ENCODE peak calls at places on chromosomes 13 and 19, in nine cellular contexts. C is SK-N-SH, W is A549, O is HCT116, A is Panc1, K is K562, D is GM12878, N is HepG2, T is GM23338. U is an unnamed sample.

GRCh38 chr13:87671824-87672603 is 843 bp downstream of the SLITRK5 start:
- DNase-seq in K (no peak), A (no peak), W (no peak), N (no peak), D (no peak), O (no peak), C (peak), T (peak), U (no peak)

GRCh38 chr13:68982961-68983619 is 1124.5 kb upstream of the ATXN8OS start:
- DNase-seq in A (no peak), K (no peak), W (no peak), O (no peak), N (no peak), C (no peak), D (no peak), T (no peak), U (no peak)

GRCh38 chr13:22061371-22061805 is 390.5 kb downstream of the FGF9 start:
- DNase-seq in N (no peak), T (peak), K (no peak), O (no peak), D (peak), A (no peak), W (no peak), C (no peak), U (no peak)

GRCh38 chr19:51148571-51148970 is 6.5 kb downstream of the SIGLEC7 start:
- DNase-seq in N (no peak), O (no peak), D (no peak), C (no peak), K (no peak), W (no peak), T (no peak), A (no peak), U (peak)

GRCh38 chr13:47519626-47520025 is 481.4 kb downstream of the SUCLA2 start:
- DNase-seq in T (no peak), W (no peak), O (no peak), D (no peak), A (no peak), K (no peak), N (no peak), C (no peak), U (no peak)

GRCh38 chr19:11269408-11269807 is 7.1 kb upstream of the DOCK6 start:
- DNase-seq in D (no peak), C (no peak), T (no peak), A (no peak), N (no peak), W (no peak), K (peak), O (no peak), U (no peak)

GRCh38 chr13:32026619-32027018 is 5.0 kb upstream of the FRY start:
- DNase-seq in D (no peak), K (no peak), C (no peak), T (no peak), W (no peak), A (no peak), O (no peak), N (no peak), U (no peak)

GRCh38 chr13:29496241-29496712 is 99.2 kb downstream of the SLC7A1 start:
- DNase-seq in T (no peak), C (no peak), N (no peak), D (no peak), W (peak), O (no peak), A (no peak), K (no peak), U (peak)

GRCh38 chr13:37476874-37477273 is 121.7 kb downstream of the POSTN start:
- DNase-seq in D (no peak), A (no peak), O (no peak), T (no peak), K (no peak), N (no peak), C (no peak), W (no peak), U (no peak)

GRCh38 chr19:19224852-19225494 is 13.2 kb downstream of the NCAN start:
- DNase-seq in A (no peak), T (peak), D (no peak), O (peak), N (peak), C (no peak), K (peak), W (peak), U (peak)

GRCh38 chr19:4063369-4064072 is 3.2 kb downstream of the ZBTB7A start:
- DNase-seq in T (peak), D (no peak), N (no peak), C (no peak), A (no peak), O (no peak), K (peak), W (peak), U (no peak)

GRCh38 chr19:33471111-33471996 is 50.2 kb downstream of the PEPD start:
- DNase-seq in W (no peak), N (no peak), O (no peak), T (no peak), C (peak), K (no peak), D (no peak), A (no peak), U (no peak)

GRCh38 chr13:37657134-37657533 is 58.6 kb upstream of the POSTN start:
- DNase-seq in N (no peak), C (no peak), O (no peak), K (no peak), T (no peak), D (no peak), W (peak), A (no peak), U (no peak)

GRCh38 chr19:48608798-48609263 is 2.3 kb downstream of the SPACA4 start:
- DNase-seq in O (peak), D (no peak), C (peak), K (peak), N (peak), T (peak), W (peak), A (no peak), U (no peak)

GRCh38 chr19:35508129-35508528 is 5.3 kb downstream of the DMKN start:
- DNase-seq in O (no peak), N (no peak), D (no peak), W (no peak), C (no peak), T (no peak), A (no peak), K (no peak), U (no peak)

GRCh38 chr13:100650321-100650720 is 24.3 kb downstream of the TMTC4 start:
- DNase-seq in D (no peak), A (no peak), C (no peak), N (no peak), W (no peak), T (no peak), O (no peak), K (no peak), U (no peak)

GRCh38 chr13:96540656-96541055 is 450.7 kb downstream of the HS6ST3 start:
- DNase-seq in T (no peak), D (no peak), N (no peak), A (no peak), O (no peak), W (no peak), K (no peak), C (no peak), U (no peak)

GRCh38 chr13:114155923-114156883 is 22.9 kb upstream of the CFAP97D2 start:
- DNase-seq in A (no peak), C (no peak), K (no peak), O (no peak), D (no peak), T (no peak), N (no peak), W (no peak), U (no peak)

GRCh38 chr19:18591735-18592385 is 3.3 kb downstream of the REX1BD start:
- DNase-seq in N (no peak), W (no peak), T (no peak), D (no peak), A (no peak), O (no peak), K (no peak), C (peak), U (no peak)

GRCh38 chr13:77579971-77580370 is 44.5 kb downstream of the SCEL start:
- DNase-seq in N (no peak), O (no peak), W (no peak), C (no peak), A (no peak), D (no peak), T (no peak), K (no peak), U (no peak)

GRCh38 chr19:50275577-50276368 is 53.4 kb downstream of the KCNC3 start:
- DNase-seq in O (no peak), D (no peak), K (no peak), W (no peak), T (no peak), C (no peak), A (no peak), N (peak), U (no peak)

GRCh38 chr19:3374369-3375112 is 8.2 kb downstream of the NFIC start:
- DNase-seq in N (no peak), A (no peak), K (peak), C (peak), T (no peak), W (no peak), O (no peak), D (no peak), U (no peak)

GRCh38 chr19:862529-863304 is 3.3 kb downstream of the CFD start:
- DNase-seq in N (no peak), O (no peak), W (peak), K (peak), A (no peak), D (peak), T (peak), C (peak), U (peak)

GRCh38 chr13:25501231-25501630 is 129.5 kb downstream of the ATP8A2 start:
- DNase-seq in T (no peak), A (no peak), C (no peak), N (no peak), O (no peak), W (no peak), K (no peak), D (no peak), U (no peak)

GRCh38 chr13:38636756-38637155 is 50.1 kb upstream of the FREM2 start:
- DNase-seq in A (no peak), C (no peak), O (no peak), N (no peak), K (no peak), D (no peak), T (peak), W (no peak), U (no peak)

GRCh38 chr13:47005761-47006414 is 109.0 kb upstream of the HTR2A start:
- DNase-seq in N (no peak), D (no peak), C (no peak), O (no peak), A (no peak), W (no peak), K (no peak), T (no peak), U (no peak)

GRCh38 chr13:112532837-112533745 is 54.9 kb downstream of the TUBGCP3 start:
- DNase-seq in W (no peak), C (peak), O (no peak), D (no peak), T (no peak), K (no peak), N (no peak), A (no peak), U (no peak)

GRCh38 chr13:58994077-58994476 is 1169.7 kb downstream of the DIAPH3 start:
- DNase-seq in D (no peak), W (no peak), O (no peak), C (peak), K (no peak), N (no peak), A (no peak), T (no peak), U (no peak)

GRCh38 chr19:1874554-1875185 is 10.6 kb downstream of the ABHD17A start:
- DNase-seq in C (no peak), D (no peak), W (no peak), N (no peak), O (no peak), T (no peak), A (no peak), K (peak), U (peak)

GRCh38 chr19:6125571-6125989 is 9.9 kb upstream of the ACSBG2 start:
- DNase-seq in K (peak), O (peak), N (peak), W (peak), A (peak), T (peak), D (peak), C (peak), U (peak)

GRCh38 chr13:101127741-101128353 is 288.5 kb downstream of the NALCN start:
- DNase-seq in K (peak), A (no peak), W (peak), D (no peak), O (peak), T (peak), C (peak), N (peak), U (no peak)

GRCh38 chr19:35908010-35908441 is at the start of gene TYROBP:
- DNase-seq in O (no peak), T (no peak), N (no peak), D (no peak), K (no peak), W (no peak), C (no peak), A (no peak), U (peak)

GRCh38 chr19:46601318-46602224 is at the start of gene CALM3:
- DNase-seq in D (no peak), W (no peak), K (peak), N (no peak), A (no peak), T (peak), C (peak), O (no peak), U (no peak)

GRCh38 chr13:45658586-45659235 is 43.2 kb upstream of the ERICH6B start:
- DNase-seq in D (no peak), W (no peak), C (no peak), A (no peak), K (no peak), T (no peak), O (no peak), N (no peak), U (no peak)

GRCh38 chr13:32309812-32310706 is 5.1 kb downstream of the ZAR1L start:
- DNase-seq in D (no peak), N (peak), T (peak), O (peak), A (peak), W (peak), C (peak), K (peak), U (peak)

GRCh38 chr13:30616927-30617314 is 799 bp upstream of the USPL1 start:
- DNase-seq in W (peak), N (peak), D (peak), C (peak), A (peak), T (peak), K (peak), O (peak), U (peak)

GRCh38 chr13:40439928-40440327 is 226.5 kb downstream of the FOXO1 start:
- DNase-seq in O (no peak), T (no peak), N (no peak), A (no peak), K (no peak), C (no peak), W (no peak), D (no peak), U (no peak)

GRCh38 chr13:40438022-40438692 is 228.3 kb downstream of the FOXO1 start:
- DNase-seq in A (no peak), N (no peak), K (no peak), C (no peak), W (no peak), T (no peak), D (no peak), O (no peak), U (no peak)

GRCh38 chr13:40440990-40441820 is 225.2 kb downstream of the FOXO1 start:
- DNase-seq in C (peak), K (no peak), W (peak), A (no peak), O (no peak), N (no peak), D (no peak), T (no peak), U (no peak)

GRCh38 chr13:40442191-40442590 is 224.2 kb downstream of the FOXO1 start:
- DNase-seq in A (no peak), N (no peak), O (no peak), C (no peak), K (no peak), T (no peak), W (no peak), D (no peak), U (no peak)

GRCh38 chr13:40438999-40439797 is 227.2 kb downstream of the FOXO1 start:
- DNase-seq in D (no peak), T (no peak), K (no peak), A (no peak), C (no peak), O (no peak), W (no peak), N (no peak), U (no peak)
- H3K27ac ChIP-seq in D (no peak), T (no peak), K (no peak), A (no peak), C (no peak), O (no peak), W (no peak), N (no peak), U (no peak)

GRCh38 chr19:29321116-29321515 is 108.2 kb upstream of the UQCRFS1 start:
- DNase-seq in O (no peak), W (no peak), A (no peak), D (no peak), T (no peak), K (no peak), C (no peak), N (no peak), U (no peak)
- TF ChIP-seq REST in O (no peak), W (no peak), A (no peak), D (no peak), T (no peak), K (no peak), C (no peak), N (no peak), U (no peak)

DNA sequence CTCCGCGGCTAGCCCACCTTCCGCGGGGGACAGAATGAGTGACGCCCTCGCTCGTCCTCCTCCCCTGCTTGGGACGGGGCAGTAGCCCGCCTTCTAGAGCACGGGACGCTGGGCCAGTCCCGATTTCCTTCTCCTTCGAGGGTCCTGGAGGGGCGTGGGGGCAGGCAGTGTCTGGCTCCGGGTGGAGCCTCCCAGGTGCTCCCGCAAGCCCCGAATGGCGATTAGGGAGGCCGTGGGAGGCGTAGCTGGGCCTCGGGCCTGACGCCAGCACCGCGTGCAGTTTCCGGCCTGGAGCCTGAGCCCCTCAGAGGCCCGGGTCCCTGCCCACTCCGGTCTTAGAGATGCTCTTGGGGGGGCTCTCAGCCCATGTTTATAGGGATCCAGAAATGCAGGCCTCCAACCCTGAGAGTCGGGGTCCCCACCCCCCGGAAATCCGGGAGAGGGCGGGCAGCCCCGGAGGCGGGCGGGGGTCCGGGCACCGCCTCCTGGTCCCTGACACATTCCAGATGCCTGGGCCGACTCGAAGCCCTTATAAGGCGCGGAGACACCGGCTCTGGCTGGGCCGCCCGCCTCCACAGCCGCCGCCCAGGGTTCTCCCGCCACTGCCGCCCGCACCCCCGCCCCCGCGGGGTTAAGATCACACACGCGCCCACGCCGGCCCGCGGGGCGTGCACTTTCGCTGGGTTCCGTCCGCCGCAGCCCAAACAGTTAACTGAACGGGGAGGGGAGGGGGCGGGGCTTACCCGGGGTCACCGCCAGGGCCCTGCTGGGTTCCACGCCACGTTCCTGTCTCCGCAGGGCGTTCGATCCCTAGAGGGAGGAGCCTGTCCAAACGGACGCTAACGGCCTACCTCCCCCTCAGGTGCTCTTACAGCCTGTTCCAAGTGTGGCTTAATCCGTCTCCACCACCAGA is 1.5 kb downstream of the MYADM start:
- DNase-seq in T (peak), K (peak), N (peak), C (peak), A (no peak), O (peak), W (peak), D (no peak), U (peak)
- TF ChIP-seq CTCF in T (peak), K (no peak), N (no peak), C (peak), A (no peak), O (no peak), W (no peak), D (no peak), U (no peak)

DNA sequence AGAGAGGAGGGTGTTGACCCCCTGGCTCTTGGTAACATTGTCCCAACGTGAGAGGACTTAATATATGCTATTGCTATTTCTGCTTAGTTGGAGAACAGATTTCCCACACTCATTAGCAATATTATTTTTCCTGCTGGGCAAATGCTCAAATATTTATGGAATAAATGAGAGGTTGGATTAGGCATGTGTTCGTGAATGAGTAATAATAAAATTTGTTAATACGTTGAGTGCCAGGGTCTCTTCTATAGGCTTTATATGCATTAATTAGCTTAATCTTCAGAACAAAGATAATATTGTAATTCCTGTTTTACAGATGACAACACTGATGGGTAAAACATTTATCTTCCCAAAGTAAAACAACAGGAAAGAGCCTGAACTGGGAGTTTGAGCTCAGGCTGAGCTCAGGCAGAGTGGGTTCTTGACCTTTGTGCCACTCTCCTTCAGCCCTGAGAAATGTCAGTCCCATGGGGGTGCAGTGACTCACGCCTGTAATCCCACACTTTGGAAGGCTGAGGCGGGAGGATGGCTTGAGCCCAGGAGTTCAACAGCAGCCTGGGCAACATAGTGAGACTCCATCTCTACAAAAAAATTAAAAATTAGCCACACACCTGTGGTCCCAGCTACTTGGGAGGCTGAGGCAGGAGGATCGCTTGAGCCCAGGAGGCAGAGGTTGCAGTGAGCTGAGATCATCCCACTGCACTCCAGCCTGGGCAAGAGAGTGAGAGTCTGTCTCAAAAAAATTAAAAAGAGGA is 1.2 kb downstream of the ZNF233 start:
- DNase-seq in O (no peak), W (no peak), C (no peak), T (no peak), D (no peak), N (peak), K (no peak), A (no peak), U (no peak)
- H3K27ac ChIP-seq in O (no peak), W (no peak), C (no peak), T (no peak), D (no peak), N (peak), K (no peak), A (no peak), U (no peak)

DNA sequence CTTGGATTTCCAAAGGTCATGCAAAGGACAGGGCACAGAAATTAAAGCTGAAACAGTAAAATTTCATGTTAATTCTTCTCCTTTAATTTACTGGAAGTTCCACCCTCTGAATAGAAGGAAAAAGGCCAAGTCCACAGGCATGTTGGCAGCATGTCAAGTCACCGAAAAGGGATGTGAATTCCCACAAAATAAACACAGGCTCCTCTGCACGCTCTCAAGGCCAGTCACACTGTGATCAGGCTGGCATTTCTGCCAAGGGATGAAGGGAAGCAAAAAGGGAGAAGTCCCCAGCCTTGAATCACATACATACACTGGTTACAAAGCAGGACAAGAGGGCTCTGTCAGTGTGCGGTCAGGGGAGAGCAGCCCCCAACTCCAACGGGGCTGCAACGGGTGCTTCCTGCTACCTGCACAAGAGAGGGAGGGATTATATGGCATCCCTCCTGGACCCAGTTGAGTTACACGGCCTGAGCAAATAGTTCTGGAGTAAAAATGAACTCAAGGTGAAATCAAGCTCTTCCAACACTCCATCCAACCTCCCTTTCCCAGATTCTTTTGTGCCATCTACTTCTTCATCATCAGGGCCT is 6.9 kb downstream of the DCLK1 start:
- DNase-seq in A (no peak), O (no peak), D (no peak), W (no peak), T (no peak), K (no peak), C (no peak), N (no peak), U (no peak)
- TF ChIP-seq REST in A (no peak), O (no peak), D (no peak), W (no peak), T (no peak), K (no peak), C (no peak), N (no peak), U (no peak)